ENCODE peak calls at places on chromosome 9, in four cellular contexts. J is PC-3, H is Panc1, L is suprapubic skin. G is an unnamed sample. For H3K36me3, the result is how much of the 10 kb centered on the place peaks cover.

GRCh38 chr9:32500768-32501167 is 25.2 kb downstream of the RIGI start:
- DNase-seq in L (no peak), J (peak), H (no peak), G (no peak)

GRCh38 chr9:130940023-130940549 is 1.0 kb upstream of the FIBCD1 start:
- DNase-seq in L (no peak), J (no peak), H (no peak), G (no peak)

GRCh38 chr9:93132946-93133640 is 958 bp downstream of the NINJ1 start:
- DNase-seq in J (peak), H (no peak), L (peak), G (peak)

GRCh38 chr9:136808075-136808780 is 480 bp downstream of the RABL6 start:
- DNase-seq in H (no peak), L (no peak), J (no peak), G (peak)

GRCh38 chr9:116843863-116844620 is 156.9 kb downstream of the TRIM32 start:
- DNase-seq in L (no peak), J (no peak), H (no peak), G (no peak)

GRCh38 chr9:86925686-86926085 is 21.6 kb downstream of the GAS1 start:
- DNase-seq in J (no peak), L (no peak), H (no peak), G (no peak)

GRCh38 chr9:90540734-90541133 is 101.9 kb downstream of the DIRAS2 start:
- DNase-seq in J (no peak), L (no peak), H (no peak), G (no peak)

GRCh38 chr9:96232539-96233241 is 69.3 kb downstream of the HSD17B3 start:
- DNase-seq in J (peak), L (no peak), H (no peak), G (peak)

GRCh38 chr9:136323420-136323819 is 3.9 kb upstream of the GPSM1 start:
- DNase-seq in L (no peak), H (no peak), J (no peak), G (no peak)

GRCh38 chr9:16899611-16900010 is 29.1 kb upstream of the BNC2 start:
- DNase-seq in L (no peak), H (no peak), J (no peak), G (no peak)

GRCh38 chr9:136098210-136098609 is 3.1 kb upstream of the NACC2 start:
- DNase-seq in L (no peak), J (no peak), H (no peak), G (no peak)

GRCh38 chr9:131411719-131412681 is 18.1 kb downstream of the PRRC2B start:
- DNase-seq in J (no peak), H (no peak), L (no peak), G (no peak)

GRCh38 chr9:95053611-95054440 is 263.7 kb downstream of the FANCC start:
- DNase-seq in L (no peak), J (no peak), H (no peak), G (no peak)

GRCh38 chr9:133642708-133643361 is 6.7 kb downstream of the DBH start:
- DNase-seq in H (no peak), J (no peak), L (no peak), G (no peak)

GRCh38 chr9:70229026-70229425 is 29.8 kb upstream of the SMC5 start:
- DNase-seq in L (no peak), J (no peak), H (no peak), G (peak)

GRCh38 chr9:33297455-33297854 is 7.1 kb downstream of the NFX1 start:
- DNase-seq in L (no peak), J (no peak), H (no peak), G (peak)

GRCh38 chr9:36862206-36863145 is 171.6 kb downstream of the PAX5 start:
- DNase-seq in H (peak), J (peak), L (no peak), G (peak)

GRCh38 chr9:81827616-81828296 is 100.5 kb upstream of the SPATA31D4 start:
- DNase-seq in H (no peak), J (no peak), L (no peak), G (no peak)

GRCh38 chr9:93111371-93112115 is 15.5 kb downstream of the CARD19 start:
- DNase-seq in L (peak), J (peak), H (no peak), G (peak)

GRCh38 chr9:124423155-124423554 is 7.9 kb upstream of the PSMB7 start:
- DNase-seq in L (no peak), J (no peak), H (no peak), G (no peak)

GRCh38 chr9:2106666-2107065 is 91.5 kb downstream of the SMARCA2 start:
- DNase-seq in H (no peak), L (no peak), J (no peak), G (no peak)

GRCh38 chr9:98332405-98332831 is 77.0 kb upstream of the TBC1D2 start:
- DNase-seq in J (no peak), L (no peak), H (no peak), G (no peak)

GRCh38 chr9:134375430-134376385 is 49.5 kb downstream of the RXRA start:
- DNase-seq in H (no peak), L (no peak), J (no peak), G (peak)

GRCh38 chr9:110555551-110555950 is 24.0 kb downstream of the SVEP1 start:
- DNase-seq in J (no peak), H (no peak), L (no peak), G (no peak)

GRCh38 chr9:82382887-82383616 is 394.5 kb downstream of the SPATA31D1 start:
- DNase-seq in L (no peak), H (no peak), J (no peak), G (no peak)

GRCh38 chr9:74499111-74499601 is 2.0 kb downstream of the RORB start:
- DNase-seq in H (no peak), J (no peak), L (no peak), G (no peak)

GRCh38 chr9:107243757-107244156 is 39.3 kb upstream of the RAD23B start:
- DNase-seq in H (no peak), J (peak), L (no peak), G (peak)

GRCh38 chr9:38027714-38028113 is 41.3 kb downstream of the SHB start:
- DNase-seq in H (no peak), L (no peak), J (no peak), G (no peak)

GRCh38 chr9:14466429-14466818 is 152.5 kb upstream of the NFIB start:
- DNase-seq in H (no peak), J (no peak), L (no peak), G (no peak)

GRCh38 chr9:121660367-121660766 is 8.9 kb downstream of the DAB2IP start:
- DNase-seq in L (no peak), J (no peak), H (no peak), G (no peak)

GRCh38 chr9:127448112-127448805 is 2.9 kb downstream of the RPL12 start:
- DNase-seq in J (no peak), L (no peak), H (no peak), G (no peak)
- H3K36me3 ChIP-seq in J (under half), L (half or more), H (under half), G (under half)

DNA sequence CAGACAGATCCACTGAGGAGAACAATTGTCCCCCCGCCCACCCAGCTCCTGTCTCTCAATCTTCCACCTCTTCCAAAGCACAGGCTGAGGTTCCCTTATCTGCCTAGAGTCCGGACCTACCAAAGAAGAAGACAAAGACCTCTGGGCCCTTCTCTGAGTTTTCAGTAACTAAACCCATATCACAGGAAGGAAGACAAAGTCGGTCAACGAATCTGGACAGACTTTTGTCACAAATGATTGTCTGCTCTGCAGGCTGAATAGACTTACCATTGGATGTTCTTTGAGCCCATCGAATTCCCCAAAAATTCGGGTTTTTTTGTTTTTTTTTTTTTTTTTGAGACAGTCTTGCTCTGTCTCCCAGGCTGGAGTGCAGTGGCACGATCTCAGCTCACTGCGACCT is 58.0 kb downstream of the C9orf50 start:
- DNase-seq in L (no peak), H (no peak), J (no peak), G (no peak)
- H3K27ac ChIP-seq in L (no peak), H (no peak), J (no peak), G (no peak)

GRCh38 chr9:127806871-127807270 is 4.2 kb downstream of the FPGS start:
- DNase-seq in L (no peak), J (no peak), H (no peak), G (no peak)

GRCh38 chr9:127803507-127804352 is 1.0 kb downstream of the FPGS start:
- DNase-seq in H (no peak), J (peak), L (no peak), G (no peak)

GRCh38 chr9:127808347-127809001 is 5.8 kb downstream of the FPGS start:
- DNase-seq in L (peak), J (no peak), H (no peak), G (no peak)

GRCh38 chr9:127802576-127803443 is at the start of gene FPGS:
- DNase-seq in J (peak), L (peak), H (no peak), G (peak)

DNA sequence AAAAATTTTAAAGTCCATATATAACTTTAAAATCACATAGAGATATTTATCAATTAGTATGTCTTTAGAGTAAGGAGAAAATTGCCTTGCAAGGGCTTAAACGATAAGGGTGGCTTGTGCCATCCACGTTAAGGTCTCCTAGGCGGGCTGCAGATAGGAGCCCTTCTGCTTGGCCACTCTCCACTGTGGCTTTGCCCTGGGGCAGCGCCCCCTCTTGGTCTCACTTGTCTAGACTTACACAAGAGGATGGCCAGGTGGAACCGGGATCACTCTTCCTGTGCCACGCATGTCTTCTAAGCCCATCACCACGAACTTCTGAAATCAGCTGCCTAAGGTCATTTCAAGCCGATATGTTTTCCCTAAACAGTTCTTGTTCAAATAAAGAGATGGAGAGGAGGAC is 2.9 kb downstream of the FPGS start:
- DNase-seq in H (no peak), J (no peak), L (no peak), G (peak)
- TF ChIP-seq CTCF in H (no peak), J (peak), L (peak), G (no peak)

GRCh38 chr9:31028137-31028536 is 1356.3 kb upstream of the ACO1 start:
- DNase-seq in H (no peak), L (no peak), J (no peak), G (no peak)

GRCh38 chr9:31032206-31032605 is 1352.2 kb upstream of the ACO1 start:
- DNase-seq in J (no peak), H (no peak), L (no peak), G (no peak)

GRCh38 chr9:31030741-31031202 is 1353.7 kb upstream of the ACO1 start:
- DNase-seq in L (no peak), H (no peak), J (peak), G (no peak)

GRCh38 chr9:31023793-31024192 is 1360.7 kb upstream of the ACO1 start:
- DNase-seq in H (no peak), J (no peak), L (no peak), G (no peak)

GRCh38 chr9:31027678-31028077 is 1356.8 kb upstream of the ACO1 start:
- DNase-seq in H (no peak), J (no peak), L (no peak), G (no peak)
- H3K36me3 ChIP-seq in H (under half), J (under half), L (under half), G (under half)

DNA sequence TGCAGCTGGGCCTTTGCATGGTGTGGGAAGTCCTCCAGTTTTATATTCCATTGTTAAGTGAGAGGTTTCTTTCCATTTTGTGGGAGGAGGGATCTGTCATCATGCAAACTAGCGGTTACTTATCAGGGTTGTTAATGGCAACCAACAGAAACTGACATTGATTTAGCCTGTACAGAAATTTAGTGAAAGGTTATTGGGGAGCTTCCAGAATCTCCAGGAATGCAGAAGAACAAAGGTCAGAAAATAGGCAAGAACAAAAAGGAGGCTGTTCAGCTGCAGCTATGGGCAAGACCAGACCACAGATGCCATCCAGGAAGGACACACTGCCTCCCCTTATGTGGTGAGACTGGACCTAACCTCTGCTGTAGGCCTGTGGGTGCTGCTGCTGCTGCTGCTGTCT is 395.8 kb downstream of the KDM4C start:
- DNase-seq in L (no peak), H (no peak), J (no peak), G (peak)
- H3K27ac ChIP-seq in L (no peak), H (no peak), J (no peak), G (no peak)

GRCh38 chr9:101795147-101795546 is 56.7 kb upstream of the GRIN3A start:
- DNase-seq in J (no peak), L (no peak), H (no peak), G (no peak)

GRCh38 chr9:101792475-101792874 is 54.0 kb upstream of the GRIN3A start:
- DNase-seq in L (no peak), H (no peak), J (no peak), G (no peak)

GRCh38 chr9:101791938-101792337 is 53.5 kb upstream of the GRIN3A start:
- DNase-seq in L (no peak), H (no peak), J (peak), G (peak)

GRCh38 chr9:101796044-101796443 is 57.6 kb upstream of the GRIN3A start:
- DNase-seq in J (no peak), L (no peak), H (no peak), G (no peak)

GRCh38 chr9:101791533-101791932 is 53.1 kb upstream of the GRIN3A start:
- DNase-seq in H (no peak), J (no peak), L (no peak), G (no peak)
- TF ChIP-seq CTCF in H (no peak), J (no peak), L (no peak), G (no peak)

GRCh38 chr9:115340314-115340713 is 222.4 kb upstream of the TNC start:
- DNase-seq in H (no peak), J (no peak), L (no peak), G (no peak)

GRCh38 chr9:115335441-115335840 is 217.5 kb upstream of the TNC start:
- DNase-seq in L (no peak), H (no peak), J (no peak), G (no peak)

GRCh38 chr9:115341401-115341800 is 223.4 kb upstream of the TNC start:
- DNase-seq in J (no peak), L (peak), H (no peak), G (no peak)
- H3K36me3 ChIP-seq in J (under half), L (under half), H (under half), G (under half)